ENCODE peak calls at places on chromosomes 16 and 17, in six cellular contexts. One of them, this sample, is unnamed.

GRCh38 chr16:84897911-84898377 is 78.2 kb downstream of the CRISPLD2 start:
- DNase-seq in retina: no peak
- DNase-seq in stimulated activated CD8-positive, alpha-beta memory T cell treated with anti-CD3 and anti-CD28 coated beads, Interleukin-15, amount 100 ng/mL, for 48 hours: no peak
- DNase-seq in NCI-H1105: no peak
- DNase-seq in NCI-H1436: no peak
- DNase-seq in T-helper 9 cell: no peak
- DNase-seq in this sample: no peak

GRCh38 chr17:83119987-83120864 is 40.8 kb downstream of the METRNL start:
- DNase-seq in retina: no peak
- DNase-seq in T-helper 9 cell: no peak
- DNase-seq in NCI-H1105: no peak
- DNase-seq in NCI-H1436: no peak
- DNase-seq in stimulated activated CD8-positive, alpha-beta memory T cell treated with anti-CD3 and anti-CD28 coated beads, Interleukin-15, amount 100 ng/mL, for 48 hours: no peak
- DNase-seq in this sample: peak

GRCh38 chr16:70764632-70765031 is 36.3 kb downstream of the VAC14 start:
- DNase-seq in T-helper 9 cell: no peak
- DNase-seq in NCI-H1436: no peak
- DNase-seq in NCI-H1105: no peak
- DNase-seq in stimulated activated CD8-positive, alpha-beta memory T cell treated with anti-CD3 and anti-CD28 coated beads, Interleukin-15, amount 100 ng/mL, for 48 hours: no peak
- DNase-seq in retina: no peak
- DNase-seq in this sample: no peak

GRCh38 chr17:34822007-34822737 is 139.1 kb downstream of the CCT6B start:
- DNase-seq in T-helper 9 cell: no peak
- DNase-seq in stimulated activated CD8-positive, alpha-beta memory T cell treated with anti-CD3 and anti-CD28 coated beads, Interleukin-15, amount 100 ng/mL, for 48 hours: no peak
- DNase-seq in NCI-H1436: peak
- DNase-seq in NCI-H1105: no peak
- DNase-seq in retina: no peak
- DNase-seq in this sample: no peak

GRCh38 chr17:82052638-82053059 is 951 bp downstream of the GPS1 start:
- DNase-seq in retina: no peak
- DNase-seq in NCI-H1105: no peak
- DNase-seq in stimulated activated CD8-positive, alpha-beta memory T cell treated with anti-CD3 and anti-CD28 coated beads, Interleukin-15, amount 100 ng/mL, for 48 hours: no peak
- DNase-seq in T-helper 9 cell: no peak
- DNase-seq in NCI-H1436: no peak
- DNase-seq in this sample: no peak

GRCh38 chr17:19411641-19412040 is 609 bp downstream of the RNF112 start:
- DNase-seq in NCI-H1436: no peak
- DNase-seq in retina: peak
- DNase-seq in NCI-H1105: no peak
- DNase-seq in stimulated activated CD8-positive, alpha-beta memory T cell treated with anti-CD3 and anti-CD28 coated beads, Interleukin-15, amount 100 ng/mL, for 48 hours: no peak
- DNase-seq in T-helper 9 cell: no peak
- DNase-seq in this sample: no peak

GRCh38 chr17:32302860-32303649 is 37.4 kb downstream of the RHBDL3 start:
- DNase-seq in T-helper 9 cell: no peak
- DNase-seq in retina: peak
- DNase-seq in stimulated activated CD8-positive, alpha-beta memory T cell treated with anti-CD3 and anti-CD28 coated beads, Interleukin-15, amount 100 ng/mL, for 48 hours: no peak
- DNase-seq in NCI-H1105: no peak
- DNase-seq in NCI-H1436: no peak
- DNase-seq in this sample: no peak

GRCh38 chr17:40841246-40841645 is 18.8 kb upstream of the KRT10 start:
- DNase-seq in retina: no peak
- DNase-seq in stimulated activated CD8-positive, alpha-beta memory T cell treated with anti-CD3 and anti-CD28 coated beads, Interleukin-15, amount 100 ng/mL, for 48 hours: no peak
- DNase-seq in NCI-H1436: no peak
- DNase-seq in T-helper 9 cell: no peak
- DNase-seq in NCI-H1105: no peak
- DNase-seq in this sample: no peak

GRCh38 chr17:10210151-10210574 is 11.8 kb upstream of the GAS7 start:
- DNase-seq in stimulated activated CD8-positive, alpha-beta memory T cell treated with anti-CD3 and anti-CD28 coated beads, Interleukin-15, amount 100 ng/mL, for 48 hours: no peak
- DNase-seq in retina: no peak
- DNase-seq in NCI-H1105: no peak
- DNase-seq in NCI-H1436: no peak
- DNase-seq in T-helper 9 cell: no peak
- DNase-seq in this sample: no peak

GRCh38 chr17:44672479-44673093 is 16.3 kb downstream of the MEIOC start:
- DNase-seq in T-helper 9 cell: no peak
- DNase-seq in NCI-H1436: no peak
- DNase-seq in retina: no peak
- DNase-seq in stimulated activated CD8-positive, alpha-beta memory T cell treated with anti-CD3 and anti-CD28 coated beads, Interleukin-15, amount 100 ng/mL, for 48 hours: no peak
- DNase-seq in NCI-H1105: no peak
- DNase-seq in this sample: no peak

GRCh38 chr17:63824362-63824761 is 2.9 kb upstream of the PSMC5 start:
- DNase-seq in stimulated activated CD8-positive, alpha-beta memory T cell treated with anti-CD3 and anti-CD28 coated beads, Interleukin-15, amount 100 ng/mL, for 48 hours: no peak
- DNase-seq in T-helper 9 cell: no peak
- DNase-seq in retina: no peak
- DNase-seq in NCI-H1436: no peak
- DNase-seq in NCI-H1105: no peak
- DNase-seq in this sample: no peak

GRCh38 chr16:19295393-19295792 is 9.9 kb downstream of the CLEC19A start:
- DNase-seq in stimulated activated CD8-positive, alpha-beta memory T cell treated with anti-CD3 and anti-CD28 coated beads, Interleukin-15, amount 100 ng/mL, for 48 hours: no peak
- DNase-seq in NCI-H1105: no peak
- DNase-seq in NCI-H1436: no peak
- DNase-seq in T-helper 9 cell: no peak
- DNase-seq in retina: no peak
- DNase-seq in this sample: no peak

GRCh38 chr17:45061606-45062205 is 589 bp downstream of the NMT1 start:
- DNase-seq in stimulated activated CD8-positive, alpha-beta memory T cell treated with anti-CD3 and anti-CD28 coated beads, Interleukin-15, amount 100 ng/mL, for 48 hours: no peak
- DNase-seq in retina: no peak
- DNase-seq in T-helper 9 cell: no peak
- DNase-seq in NCI-H1436: no peak
- DNase-seq in NCI-H1105: no peak
- DNase-seq in this sample: no peak

GRCh38 chr16:12723681-12724080 is 80.0 kb downstream of the CPPED1 start:
- DNase-seq in T-helper 9 cell: no peak
- DNase-seq in NCI-H1105: no peak
- DNase-seq in retina: no peak
- DNase-seq in stimulated activated CD8-positive, alpha-beta memory T cell treated with anti-CD3 and anti-CD28 coated beads, Interleukin-15, amount 100 ng/mL, for 48 hours: no peak
- DNase-seq in NCI-H1436: no peak
- DNase-seq in this sample: no peak

GRCh38 chr17:82350182-82351030 is 8.6 kb upstream of the TEX19 start:
- DNase-seq in NCI-H1105: no peak
- DNase-seq in NCI-H1436: no peak
- DNase-seq in T-helper 9 cell: no peak
- DNase-seq in stimulated activated CD8-positive, alpha-beta memory T cell treated with anti-CD3 and anti-CD28 coated beads, Interleukin-15, amount 100 ng/mL, for 48 hours: no peak
- DNase-seq in retina: no peak
- DNase-seq in this sample: no peak

GRCh38 chr17:28470266-28471126 is 2.9 kb upstream of the SLC13A2 start:
- DNase-seq in T-helper 9 cell: no peak
- DNase-seq in stimulated activated CD8-positive, alpha-beta memory T cell treated with anti-CD3 and anti-CD28 coated beads, Interleukin-15, amount 100 ng/mL, for 48 hours: no peak
- DNase-seq in NCI-H1105: no peak
- DNase-seq in retina: no peak
- DNase-seq in NCI-H1436: no peak
- DNase-seq in this sample: no peak

GRCh38 chr16:57628008-57628781 is at the start of gene ADGRG1:
- DNase-seq in NCI-H1436: peak
- DNase-seq in T-helper 9 cell: no peak
- DNase-seq in retina: peak
- DNase-seq in stimulated activated CD8-positive, alpha-beta memory T cell treated with anti-CD3 and anti-CD28 coated beads, Interleukin-15, amount 100 ng/mL, for 48 hours: peak
- DNase-seq in NCI-H1105: no peak
- DNase-seq in this sample: no peak

GRCh38 chr17:35896011-35896587 is 15.9 kb upstream of the CCL5 start:
- DNase-seq in stimulated activated CD8-positive, alpha-beta memory T cell treated with anti-CD3 and anti-CD28 coated beads, Interleukin-15, amount 100 ng/mL, for 48 hours: peak
- DNase-seq in T-helper 9 cell: no peak
- DNase-seq in NCI-H1105: no peak
- DNase-seq in NCI-H1436: no peak
- DNase-seq in retina: no peak
- DNase-seq in this sample: no peak

GRCh38 chr17:49028271-49028670 is 31.1 kb downstream of the IGF2BP1 start:
- DNase-seq in retina: no peak
- DNase-seq in T-helper 9 cell: no peak
- DNase-seq in stimulated activated CD8-positive, alpha-beta memory T cell treated with anti-CD3 and anti-CD28 coated beads, Interleukin-15, amount 100 ng/mL, for 48 hours: no peak
- DNase-seq in NCI-H1436: no peak
- DNase-seq in NCI-H1105: no peak
- DNase-seq in this sample: no peak

GRCh38 chr17:65366102-65366844 is 195.2 kb downstream of the AXIN2 start:
- DNase-seq in retina: no peak
- DNase-seq in stimulated activated CD8-positive, alpha-beta memory T cell treated with anti-CD3 and anti-CD28 coated beads, Interleukin-15, amount 100 ng/mL, for 48 hours: peak
- DNase-seq in NCI-H1105: no peak
- DNase-seq in T-helper 9 cell: no peak
- DNase-seq in NCI-H1436: no peak
- DNase-seq in this sample: no peak

GRCh38 chr17:63277629-63278028 is 168.5 kb downstream of the CYB561 start:
- DNase-seq in NCI-H1436: no peak
- DNase-seq in NCI-H1105: no peak
- DNase-seq in stimulated activated CD8-positive, alpha-beta memory T cell treated with anti-CD3 and anti-CD28 coated beads, Interleukin-15, amount 100 ng/mL, for 48 hours: no peak
- DNase-seq in retina: no peak
- DNase-seq in T-helper 9 cell: no peak
- DNase-seq in this sample: no peak

GRCh38 chr17:17115620-17116019 is 73.4 kb downstream of the MPRIP start:
- DNase-seq in stimulated activated CD8-positive, alpha-beta memory T cell treated with anti-CD3 and anti-CD28 coated beads, Interleukin-15, amount 100 ng/mL, for 48 hours: no peak
- DNase-seq in NCI-H1436: no peak
- DNase-seq in NCI-H1105: no peak
- DNase-seq in retina: no peak
- DNase-seq in T-helper 9 cell: no peak
- DNase-seq in this sample: no peak

GRCh38 chr17:79746955-79747507 is 16.3 kb downstream of the ENPP7 start:
- DNase-seq in retina: peak
- DNase-seq in NCI-H1105: no peak
- DNase-seq in NCI-H1436: no peak
- DNase-seq in T-helper 9 cell: no peak
- DNase-seq in stimulated activated CD8-positive, alpha-beta memory T cell treated with anti-CD3 and anti-CD28 coated beads, Interleukin-15, amount 100 ng/mL, for 48 hours: no peak
- DNase-seq in this sample: no peak

GRCh38 chr16:56662357-56663354 is 4.9 kb downstream of the MT1F start:
- DNase-seq in stimulated activated CD8-positive, alpha-beta memory T cell treated with anti-CD3 and anti-CD28 coated beads, Interleukin-15, amount 100 ng/mL, for 48 hours: no peak
- DNase-seq in NCI-H1105: no peak
- DNase-seq in T-helper 9 cell: no peak
- DNase-seq in retina: peak
- DNase-seq in NCI-H1436: peak
- DNase-seq in this sample: peak

This sample was measured in CD4-positive, CD25-positive, alpha-beta regulatory T cell.